ENCODE peak calls at places on chromosomes 16 and 17, in five cellular contexts. X, E, S, T and C are unnamed samples.

GRCh38 chr16:4700997-4701743 is 7.8 kb downstream of the NUDT16L1 start:
- DNase-seq in X (no peak), E (no peak), S (no peak), T (no peak), C (no peak)

GRCh38 chr17:1574697-1575471 is 12.3 kb upstream of the PITPNA start:
- DNase-seq in X (no peak), E (no peak), S (no peak), T (no peak), C (no peak)

GRCh38 chr16:25996052-25996451 is 304.3 kb downstream of the HS3ST4 start:
- DNase-seq in X (no peak), E (no peak), S (no peak), T (no peak), C (no peak)

GRCh38 chr16:3578610-3579551 is 1.7 kb upstream of the NLRC3 start:
- DNase-seq in X (no peak), E (peak; percentile 93), S (no peak), T (no peak), C (no peak)

GRCh38 chr17:416293-417206 is 63.9 kb upstream of the RPH3AL start:
- DNase-seq in X (no peak), E (peak; percentile 68), S (peak; percentile 44), T (no peak), C (no peak)

GRCh38 chr17:80774146-80774545 is 217.5 kb upstream of the CHMP6 start:
- DNase-seq in X (no peak), E (no peak), S (no peak), T (no peak), C (no peak)

GRCh38 chr17:82457071-82457789 is 1.3 kb upstream of the NARF start:
- DNase-seq in X (no peak), E (peak; percentile 30), S (no peak), T (no peak), C (no peak)

GRCh38 chr16:49484454-49484853 is 110.8 kb downstream of the C16orf78 start:
- DNase-seq in X (no peak), E (peak; percentile 21), S (no peak), T (peak; percentile 83), C (peak; percentile 46)

GRCh38 chr17:4949321-4950074 is 1.2 kb upstream of the PFN1 start:
- DNase-seq in X (peak; percentile 58), E (peak; percentile 84), S (peak; percentile 41), T (peak; percentile 75), C (peak; percentile 56)

GRCh38 chr17:39533891-39534290 is 72.6 kb downstream of the CDK12 start:
- DNase-seq in X (peak; percentile 58), E (no peak), S (no peak), T (no peak), C (no peak)

GRCh38 chr17:50934161-50934560 is 68.0 kb upstream of the TOB1 start:
- DNase-seq in X (no peak), E (no peak), S (no peak), T (no peak), C (no peak)

GRCh38 chr17:50934672-50935200 is 68.6 kb upstream of the TOB1 start:
- DNase-seq in X (no peak), E (no peak), S (no peak), T (no peak), C (no peak)

GRCh38 chr17:50931003-50931878 is 65.1 kb upstream of the TOB1 start:
- DNase-seq in X (peak; percentile 63), E (peak; percentile 65), S (no peak), T (peak; percentile 62), C (peak; percentile 58)

GRCh38 chr17:50935201-50936124 is 69.3 kb upstream of the TOB1 start:
- DNase-seq in X (peak; percentile 56), E (no peak), S (peak; percentile 75), T (no peak), C (no peak)

DNA sequence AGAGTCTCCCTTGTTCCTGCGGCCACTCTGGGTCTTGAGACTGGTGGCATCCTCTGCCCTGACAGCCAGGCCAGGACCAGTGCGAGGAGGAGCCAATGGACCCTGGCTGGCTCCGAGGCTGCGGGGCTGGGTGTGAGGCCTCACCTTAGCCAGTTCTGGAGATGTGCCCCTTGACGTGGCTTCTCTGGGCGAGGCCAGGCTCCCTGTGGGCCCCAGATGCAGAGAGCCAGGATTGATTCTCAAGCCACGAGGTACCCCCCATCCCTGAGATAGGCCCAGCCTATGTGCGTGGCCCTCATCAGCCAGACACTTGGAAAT is 66.4 kb upstream of the TOB1 start:
- DNase-seq in X (no peak), E (no peak), S (no peak), T (no peak), C (no peak)
- TF ChIP-seq CTCF in X (no peak), E (no peak), S (no peak), T (no peak), C (no peak)

GRCh38 chr17:72763981-72764380 is 328.5 kb downstream of the SLC39A11 start:
- DNase-seq in X (no peak), E (no peak), S (no peak), T (no peak), C (no peak)

GRCh38 chr17:72766761-72767356 is 325.6 kb downstream of the SLC39A11 start:
- DNase-seq in X (no peak), E (no peak), S (no peak), T (no peak), C (no peak)

GRCh38 chr17:72761893-72762622 is 330.4 kb downstream of the SLC39A11 start:
- DNase-seq in X (no peak), E (no peak), S (no peak), T (no peak), C (no peak)

GRCh38 chr17:72765357-72766153 is 326.9 kb downstream of the SLC39A11 start:
- DNase-seq in X (no peak), E (no peak), S (no peak), T (no peak), C (no peak)

DNA sequence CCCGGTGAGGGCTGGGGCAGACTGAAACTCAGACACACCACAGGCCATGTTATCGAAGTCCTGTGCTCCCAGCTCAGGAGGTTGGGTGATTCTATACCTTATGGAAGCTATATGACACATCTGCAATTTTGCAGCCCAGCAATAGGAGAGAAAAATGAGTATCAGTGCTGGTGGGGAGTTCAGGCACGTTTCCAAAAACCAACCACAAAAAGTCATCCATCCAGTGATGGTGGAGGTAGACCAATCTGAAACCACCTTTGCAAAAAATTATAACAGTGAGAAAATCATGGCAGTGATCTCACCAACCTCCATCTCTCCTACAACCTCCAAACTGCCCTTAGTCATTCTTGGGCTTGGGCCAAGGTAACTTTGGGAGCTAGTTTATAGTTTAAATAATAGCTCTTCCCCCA is 327.9 kb downstream of the SLC39A11 start:
- DNase-seq in X (peak; percentile 29), E (no peak), S (no peak), T (no peak), C (no peak)
- TF ChIP-seq CTCF in X (no peak), E (no peak), S (no peak), T (no peak), C (no peak)

DNA sequence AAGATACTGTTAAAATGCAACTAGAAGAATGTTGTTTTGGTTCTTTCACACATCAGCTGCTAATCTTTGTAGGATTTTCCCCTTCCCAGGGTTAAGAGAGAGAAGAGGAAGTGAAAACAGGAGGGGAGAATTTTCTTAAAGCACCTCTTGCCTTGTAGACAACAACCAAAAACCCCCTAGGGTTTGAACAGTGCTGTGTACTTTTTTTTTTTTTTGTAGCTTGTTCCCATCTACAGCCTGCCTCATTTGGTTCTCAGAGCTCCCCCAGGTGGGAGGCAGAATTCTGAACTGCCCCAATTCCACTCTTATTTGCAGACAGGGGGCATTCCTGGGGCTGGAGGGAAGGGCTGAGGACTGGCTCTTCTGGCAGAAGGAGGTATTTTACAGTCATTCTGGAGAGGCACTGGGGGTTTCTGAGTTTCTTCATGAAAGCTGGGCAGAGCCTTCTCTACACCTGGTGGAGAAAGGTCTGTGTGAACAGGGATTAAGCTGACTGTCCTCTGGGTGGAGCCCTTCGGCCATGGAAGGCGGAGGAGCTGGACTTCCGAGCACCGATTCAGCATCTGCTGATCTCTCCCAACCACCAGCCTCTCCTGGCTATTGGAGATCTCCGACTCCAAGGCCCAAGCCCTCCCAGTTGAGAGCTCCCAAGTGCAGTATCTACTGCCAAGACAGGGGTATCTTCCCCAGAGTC is 32.2 kb downstream of the SMARCE1 start:
- DNase-seq in X (peak; percentile 50), E (peak; percentile 58), S (peak; percentile 72), T (peak; percentile 44), C (peak; percentile 43)
- TF ChIP-seq CTCF in X (peak; percentile 59), E (peak; percentile 43), S (peak; percentile 72), T (peak; percentile 45), C (peak; percentile 68)

DNA sequence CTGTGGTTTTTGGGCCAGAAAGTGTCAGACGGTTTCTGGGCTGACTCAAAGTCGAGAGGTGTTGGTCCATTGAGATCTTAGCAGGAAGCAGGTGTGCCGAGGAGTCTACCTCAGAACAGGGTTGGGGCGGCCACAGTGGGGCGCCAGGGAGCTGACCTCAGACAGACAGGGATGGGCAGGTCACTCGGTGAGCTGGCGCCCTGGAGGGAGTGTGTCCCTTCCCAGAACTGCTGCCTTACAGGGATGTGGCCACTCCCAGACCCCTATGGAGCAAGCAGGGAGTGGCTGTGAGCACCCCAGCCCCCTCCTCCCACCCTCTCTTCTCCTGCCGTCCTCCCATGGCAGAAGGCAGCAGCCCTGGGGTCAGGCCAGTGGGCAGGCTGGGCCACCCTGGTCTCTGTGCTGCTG is 14.0 kb upstream of the DPEP1 start:
- DNase-seq in X (peak; percentile 25), E (peak; percentile 75), S (no peak), T (peak; percentile 61), C (no peak)
- TF ChIP-seq CTCF in X (peak; percentile 76), E (peak; percentile 44), S (peak; percentile 59), T (peak; percentile 27), C (peak; percentile 48)

GRCh38 chr16:87541882-87542234 is 49.0 kb upstream of the ZCCHC14 start:
- DNase-seq in X (no peak), E (no peak), S (no peak), T (no peak), C (no peak)

GRCh38 chr16:87540072-87540976 is 47.5 kb upstream of the ZCCHC14 start:
- DNase-seq in X (no peak), E (no peak), S (no peak), T (peak; percentile 40), C (no peak)

GRCh38 chr16:87539113-87539512 is 46.3 kb upstream of the ZCCHC14 start:
- DNase-seq in X (no peak), E (no peak), S (no peak), T (no peak), C (no peak)

GRCh38 chr16:87542531-87543102 is 49.8 kb upstream of the ZCCHC14 start:
- DNase-seq in X (no peak), E (no peak), S (no peak), T (no peak), C (no peak)

DNA sequence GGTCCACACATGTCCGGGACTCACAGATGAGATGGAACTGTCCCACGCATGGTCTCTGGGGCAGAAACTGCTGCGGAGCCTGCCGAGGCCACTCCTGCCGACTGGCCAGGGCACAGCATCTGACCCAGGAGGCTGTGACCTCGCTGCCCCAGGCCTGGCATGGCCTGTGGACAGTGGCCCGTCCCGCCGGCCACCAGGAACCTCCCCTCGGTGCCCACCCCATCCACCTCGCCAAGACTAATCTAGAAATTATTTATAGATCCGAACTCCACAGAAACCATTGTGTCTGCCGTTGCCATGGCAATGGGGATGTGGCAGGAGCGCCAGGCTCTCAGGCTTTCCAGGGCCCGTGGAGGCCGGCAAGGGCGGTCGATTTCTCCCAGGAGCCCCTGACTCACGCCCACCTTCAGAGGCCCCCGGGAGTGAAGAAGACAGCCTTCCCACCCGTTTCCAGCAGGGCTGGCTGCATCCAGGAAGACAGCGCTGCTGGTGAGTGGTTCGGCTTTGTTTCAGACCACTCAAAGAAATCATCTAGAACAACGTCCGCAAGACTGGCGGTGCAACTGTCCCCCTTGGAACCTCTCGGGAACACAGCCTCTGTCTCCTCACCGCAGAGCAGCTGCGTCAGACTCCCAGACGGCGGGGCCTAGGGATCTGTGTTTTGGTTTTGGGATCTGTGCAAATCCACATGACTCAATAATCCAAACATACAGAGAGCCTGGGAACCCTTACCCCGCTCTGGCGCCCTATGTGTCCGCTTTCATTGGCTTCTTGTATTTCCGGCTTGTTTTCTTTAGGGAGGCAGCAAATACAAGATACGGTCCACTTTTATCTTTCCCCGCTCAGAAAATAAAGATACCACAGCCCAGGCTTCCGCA is 48.4 kb upstream of the ZCCHC14 start:
- DNase-seq in X (peak; percentile 13), E (no peak), S (no peak), T (no peak), C (no peak)
- TF ChIP-seq CTCF in X (no peak), E (no peak), S (no peak), T (no peak), C (no peak)

GRCh38 chr17:75639771-75640555 is 6.7 kb downstream of the SMIM5 start:
- DNase-seq in X (peak; percentile 37), E (no peak), S (no peak), T (no peak), C (no peak)
- TF ChIP-seq CTCF in X (peak; percentile 51), E (no peak), S (no peak), T (no peak), C (peak; percentile 41)